ENCODE peak calls at places on chromosomes 1 and 21, in five cellular contexts. Q is hepatocyte; O is HFFc6; S is stimulated activated CD4-positive, alpha-beta T cell treated with anti-CD3 and anti-CD28 coated beads, Interleukin-2, amount 100 ng/mL, for 24 hours; T is GM03348. U is an unnamed sample.

GRCh38 chr1:24127134-24127800 is 15.3 kb upstream of the MYOM3 start:
- DNase-seq in Q (no peak), O (no peak), S (no peak), T (no peak), U (no peak)

GRCh38 chr1:11797525-11798216 is 8.1 kb downstream of the MTHFR start:
- DNase-seq in Q (no peak), O (no peak), S (no peak), T (no peak), U (no peak)

GRCh38 chr1:241679404-241679803 is 27.3 kb downstream of the WDR64 start:
- DNase-seq in Q (no peak), O (no peak), S (no peak), T (no peak), U (no peak)

GRCh38 chr21:42417533-42417932 is 13.8 kb downstream of the UBASH3A start:
- DNase-seq in Q (no peak), O (no peak), S (no peak), T (no peak), U (no peak)

GRCh38 chr1:182392045-182393028 is 747 bp upstream of the GLUL start:
- DNase-seq in Q (peak; percentile 62), O (no peak), S (peak; percentile 44), T (peak; percentile 59), U (peak; percentile 36)

GRCh38 chr21:45551316-45551715 is 9.1 kb upstream of the SLC19A1 start:
- DNase-seq in Q (no peak), O (peak; percentile 80), S (peak; percentile 45), T (peak; percentile 48), U (peak; percentile 32)

GRCh38 chr1:206905295-206906164 is 8.3 kb downstream of the IL24 start:
- DNase-seq in Q (no peak), O (peak; percentile 93), S (peak; percentile 60), T (peak; percentile 86), U (no peak)

GRCh38 chr1:2493691-2494322 is 17.7 kb downstream of the PLCH2 start:
- DNase-seq in Q (no peak), O (no peak), S (no peak), T (no peak), U (no peak)

GRCh38 chr1:83931658-83932253 is 67.2 kb downstream of the TTLL7 start:
- DNase-seq in Q (peak; percentile 76), O (peak; percentile 61), S (no peak), T (peak; percentile 69), U (peak; percentile 25)

GRCh38 chr1:164240081-164240480 is 318.9 kb upstream of the PBX1 start:
- DNase-seq in Q (peak; percentile 27), O (no peak), S (no peak), T (no peak), U (peak; percentile 6)

GRCh38 chr1:37931148-37931492 is 15.7 kb downstream of the INPP5B start:
- DNase-seq in Q (no peak), O (no peak), S (peak; percentile 30), T (no peak), U (peak; percentile 11)

GRCh38 chr1:8516793-8517556 is 199.1 kb downstream of the SLC45A1 start:
- DNase-seq in Q (no peak), O (peak; percentile 57), S (no peak), T (peak; percentile 18), U (no peak)

GRCh38 chr1:37177230-37177864 is 143.0 kb upstream of the GRIK3 start:
- DNase-seq in Q (peak; percentile 46), O (no peak), S (peak; percentile 30), T (no peak), U (peak; percentile 49)

GRCh38 chr1:57729181-57729580 is 305.3 kb upstream of the DAB1 start:
- DNase-seq in Q (no peak), O (no peak), S (no peak), T (no peak), U (no peak)

GRCh38 chr1:155121249-155121648 is 6.4 kb upstream of the EFNA1 start:
- DNase-seq in Q (no peak), O (no peak), S (no peak), T (no peak), U (no peak)

GRCh38 chr1:103514920-103515503 is 10.5 kb upstream of the RNPC3 start:
- DNase-seq in Q (peak; percentile 54), O (peak; percentile 62), S (no peak), T (peak; percentile 33), U (no peak)

GRCh38 chr1:187759934-187760333 is 931.2 kb downstream of the PLA2G4A start:
- DNase-seq in Q (peak; percentile 3), O (no peak), S (no peak), T (no peak), U (no peak)

GRCh38 chr1:2300851-2301606 is 72.9 kb downstream of the SKI start:
- DNase-seq in Q (no peak), O (no peak), S (peak; percentile 86), T (peak; percentile 72), U (no peak)

GRCh38 chr1:224273651-224274050 is 56.3 kb downstream of the NVL start:
- DNase-seq in Q (peak; percentile 61), O (peak; percentile 64), S (no peak), T (no peak), U (no peak)

GRCh38 chr1:180213401-180214177 is 16.5 kb upstream of the LHX4 start:
- DNase-seq in Q (no peak), O (no peak), S (peak; percentile 64), T (no peak), U (no peak)

GRCh38 chr1:212467843-212468482 is 35.2 kb downstream of the NENF start:
- DNase-seq in Q (no peak), O (peak; percentile 21), S (no peak), T (peak; percentile 26), U (peak; percentile 40)

GRCh38 chr1:199959033-199959774 is 68.3 kb upstream of the NR5A2 start:
- DNase-seq in Q (no peak), O (no peak), S (no peak), T (no peak), U (no peak)

GRCh38 chr1:94246692-94247145 is 9.3 kb upstream of the ARHGAP29 start:
- DNase-seq in Q (peak; percentile 23), O (no peak), S (no peak), T (no peak), U (no peak)

GRCh38 chr1:170857955-170858354 is 77.4 kb upstream of the MROH9 start:
- DNase-seq in Q (no peak), O (no peak), S (no peak), T (no peak), U (no peak)

U was measured in Calu3.